ENCODE peak calls at places on chromosomes 3 and 15, in four cellular contexts. R is AG04450, W is heart left ventricle, C is foreskin fibroblast. Z is an unnamed sample.

GRCh38 chr15:80593486-80594055 is 101.5 kb upstream of the ABHD17C start:
- DNase-seq in C (no peak), R (no peak), W (no peak), Z (no peak)

GRCh38 chr3:100254168-100254777 is 6.5 kb upstream of the TBC1D23 start:
- DNase-seq in C (peak), R (peak), W (peak), Z (peak)

GRCh38 chr3:17179381-17180205 is 294.8 kb downstream of the PLCL2 start:
- DNase-seq in C (no peak), W (peak), R (no peak), Z (no peak)

GRCh38 chr3:65939841-65940246 is 98.9 kb downstream of the MAGI1 start:
- DNase-seq in R (no peak), C (peak), W (no peak), Z (no peak)

GRCh38 chr3:186099178-186099577 is 9.7 kb downstream of the ETV5 start:
- DNase-seq in R (peak), C (peak), W (peak), Z (peak)

GRCh38 chr15:49456166-49456565 is 33.1 kb downstream of the FGF7 start:
- DNase-seq in C (no peak), R (no peak), W (no peak), Z (no peak)

GRCh38 chr15:35013370-35013769 is 25.3 kb upstream of the ZNF770 start:
- DNase-seq in R (no peak), W (no peak), C (peak), Z (no peak)

GRCh38 chr15:40340038-40340739 is 550 bp downstream of the CCDC9B start:
- DNase-seq in W (peak), R (no peak), C (peak), Z (no peak)

GRCh38 chr3:176939022-176939817 is 258.1 kb downstream of the TBL1XR1 start:
- DNase-seq in W (no peak), C (peak), R (peak), Z (peak)

GRCh38 chr3:178551916-178552321 is 15.7 kb downstream of the KCNMB2 start:
- DNase-seq in C (peak), R (no peak), W (no peak), Z (no peak)

GRCh38 chr3:36891651-36892268 is 53.1 kb downstream of the TRANK1 start:
- DNase-seq in R (no peak), W (peak), C (no peak), Z (no peak)

GRCh38 chr3:53708001-53708621 is 138.1 kb downstream of the CHDH start:
- DNase-seq in R (no peak), C (no peak), W (peak), Z (peak)

GRCh38 chr3:156483961-156484787 is 70.7 kb downstream of the SSR3 start:
- DNase-seq in C (peak), R (no peak), W (no peak), Z (no peak)

GRCh38 chr3:31455524-31455923 is 77.2 kb upstream of the STT3B start:
- DNase-seq in W (no peak), C (no peak), R (no peak), Z (no peak)

DNA sequence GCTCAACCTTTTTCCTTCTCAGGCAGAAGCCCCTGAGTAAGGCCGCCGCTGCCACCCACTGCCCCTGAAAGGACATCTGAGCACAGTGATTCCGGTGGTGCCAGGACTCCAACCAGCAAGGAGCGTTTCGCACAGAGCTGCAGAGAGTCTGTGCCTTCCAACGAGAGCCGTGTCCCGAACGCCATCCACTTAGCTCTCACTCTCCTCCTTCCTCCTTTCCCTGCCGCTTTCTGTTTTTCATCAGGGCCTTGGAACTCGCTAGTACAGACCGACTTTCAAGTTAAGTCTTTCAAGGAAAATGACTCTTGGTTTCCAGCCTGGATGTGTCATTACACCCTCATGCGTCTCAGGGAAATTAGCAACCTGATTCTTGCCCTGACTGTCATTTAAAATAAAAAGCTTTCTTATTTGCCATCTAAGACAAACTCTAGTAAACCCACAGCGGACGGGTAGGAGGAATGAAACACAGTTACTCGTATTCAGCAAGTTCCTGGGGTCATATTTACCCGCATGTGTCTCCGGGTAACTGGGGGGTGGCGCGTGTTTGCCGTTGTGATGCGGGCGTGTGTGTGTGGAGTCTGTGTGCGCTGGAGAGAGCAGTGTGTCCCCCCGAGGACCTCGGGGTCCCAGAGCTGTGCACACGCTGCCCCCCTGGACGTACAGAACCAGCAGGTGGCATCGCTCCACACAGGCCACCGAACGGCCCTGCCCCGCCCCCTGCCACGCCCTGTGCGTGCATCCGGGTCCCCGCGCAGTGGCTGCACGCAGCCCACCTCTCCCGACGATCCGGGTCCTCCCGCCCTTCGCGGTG is 30.4 kb upstream of the ALDH1A3 start:
- DNase-seq in W (no peak), C (peak), R (no peak), Z (peak)
- TF ChIP-seq CTCF in W (no peak), C (peak), R (no peak), Z (no peak)

GRCh38 chr3:162776137-162776536 is 1279.5 kb downstream of the OTOL1 start:
- DNase-seq in W (no peak), R (no peak), C (no peak), Z (no peak)

GRCh38 chr3:162780313-162780712 is 1283.7 kb downstream of the OTOL1 start:
- DNase-seq in C (no peak), W (no peak), R (no peak), Z (no peak)

GRCh38 chr3:162774613-162775100 is 1278.0 kb downstream of the OTOL1 start:
- DNase-seq in W (no peak), R (no peak), C (no peak), Z (no peak)

DNA sequence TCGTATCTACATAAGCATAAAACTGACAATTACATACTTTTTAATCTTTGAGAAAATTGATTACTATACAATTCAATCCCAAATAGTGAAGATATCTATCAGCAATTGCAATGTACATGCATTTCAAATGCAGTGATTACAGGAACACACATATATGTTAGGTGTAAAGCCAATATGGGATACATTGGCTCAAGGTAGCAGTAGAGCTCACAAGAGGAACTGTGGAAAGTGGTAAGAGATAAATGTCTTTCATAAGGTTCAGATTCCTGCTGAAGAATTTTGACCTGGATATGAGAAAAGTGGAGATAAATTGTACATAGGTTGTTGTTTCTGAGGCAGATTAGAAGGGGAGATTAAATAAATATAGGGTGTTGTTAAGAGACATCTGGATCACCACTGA is 1280.5 kb downstream of the OTOL1 start:
- DNase-seq in R (no peak), C (no peak), W (no peak), Z (no peak)
- TF ChIP-seq CTCF in R (no peak), C (peak), W (no peak), Z (no peak)

GRCh38 chr3:126113733-126114132 is 29.8 kb upstream of the SLC41A3 start:
- DNase-seq in R (no peak), W (no peak), C (no peak), Z (no peak)
- TF ChIP-seq CTCF in R (peak), W (peak), C (peak), Z (no peak)

GRCh38 chr3:127632035-127632434 is 3.0 kb downstream of the PODXL2 start:
- DNase-seq in R (no peak), C (no peak), W (no peak), Z (no peak)
- TF ChIP-seq CTCF in R (no peak), C (no peak), W (no peak), Z (no peak)

GRCh38 chr3:12351145-12351544 is 62.3 kb downstream of the PPARG start:
- DNase-seq in R (no peak), C (peak), W (peak), Z (no peak)

GRCh38 chr3:12356175-12356574 is 67.3 kb downstream of the PPARG start:
- DNase-seq in C (no peak), R (no peak), W (no peak), Z (no peak)

GRCh38 chr3:12353796-12354505 is 65.1 kb downstream of the PPARG start:
- DNase-seq in R (no peak), C (peak), W (no peak), Z (no peak)

GRCh38 chr3:12350151-12350813 is 61.4 kb downstream of the PPARG start:
- DNase-seq in C (peak), W (no peak), R (no peak), Z (peak)

GRCh38 chr3:12352253-12352652 is 63.4 kb downstream of the PPARG start:
- DNase-seq in W (no peak), R (no peak), C (no peak), Z (no peak)
- TF ChIP-seq CTCF in W (no peak), R (peak), C (no peak), Z (no peak)

GRCh38 chr15:52558196-52558595 is 10.6 kb downstream of the ARPP19 start:
- DNase-seq in C (peak), R (no peak), W (no peak), Z (no peak)

GRCh38 chr15:52556524-52556923 is 12.3 kb downstream of the ARPP19 start:
- DNase-seq in C (no peak), W (no peak), R (no peak), Z (no peak)

GRCh38 chr15:52559022-52559421 is 9.8 kb downstream of the ARPP19 start:
- DNase-seq in W (no peak), R (no peak), C (no peak), Z (no peak)

GRCh38 chr15:52557242-52557641 is 11.6 kb downstream of the ARPP19 start:
- DNase-seq in W (no peak), C (no peak), R (no peak), Z (no peak)

GRCh38 chr15:52559583-52559982 is 9.2 kb downstream of the ARPP19 start:
- DNase-seq in C (peak), W (no peak), R (peak), Z (no peak)
- TF ChIP-seq CTCF in C (no peak), W (no peak), R (no peak), Z (no peak)